ENCODE peak calls at places on chromosomes 16 and 17, in six cellular contexts. R is IMR-90; E is NCI-H2081; J is activated T-cell treated with anti-CD3 and anti-CD28 coated beads, Interleukin-2, amount 50 U/mL, for 24 hours; M is midbrain; H is neural progenitor cell. Y is an unnamed sample.

GRCh38 chr16:15418206-15418605 is 16.2 kb upstream of the BMERB1 start:
- DNase-seq in J (no peak), M (no peak), R (no peak), H (no peak), E (no peak), Y (no peak)

GRCh38 chr17:17131876-17132275 is 74.3 kb downstream of the PLD6 start:
- DNase-seq in M (no peak), E (no peak), H (no peak), R (no peak), J (no peak), Y (no peak)

GRCh38 chr17:45034599-45034998 is 16.8 kb downstream of the DCAKD start:
- DNase-seq in H (no peak), R (no peak), J (no peak), E (no peak), M (no peak), Y (no peak)

GRCh38 chr17:81139965-81140364 is 25.3 kb upstream of the PVALEF start:
- DNase-seq in R (no peak), J (no peak), E (no peak), M (no peak), H (no peak), Y (no peak)

GRCh38 chr17:49440581-49440980 is 25.9 kb upstream of the PHB1 start:
- DNase-seq in E (no peak), J (no peak), M (no peak), R (no peak), H (no peak), Y (no peak)

GRCh38 chr16:89922477-89922883 is 662 bp upstream of the TUBB3 start:
- DNase-seq in H (peak; percentile 75), M (no peak), R (peak; percentile 91), E (peak; percentile 35), J (no peak), Y (no peak)

GRCh38 chr16:75695708-75696107 is 5.6 kb downstream of the DUXB start:
- DNase-seq in J (no peak), H (peak; percentile 23), R (no peak), M (no peak), E (no peak), Y (no peak)

GRCh38 chr16:72947379-72948237 is 100.3 kb downstream of the ZFHX3 start:
- DNase-seq in R (no peak), H (peak; percentile 82), E (no peak), M (no peak), J (no peak), Y (no peak)

GRCh38 chr16:82773018-82773417 is 146.2 kb downstream of the CDH13 start:
- DNase-seq in M (no peak), E (no peak), H (no peak), R (peak; percentile 7), J (no peak), Y (no peak)

GRCh38 chr17:32482568-32483320 is 4.0 kb upstream of the CDK5R1 start:
- DNase-seq in J (no peak), R (peak; percentile 33), E (no peak), H (no peak), M (no peak), Y (no peak)

GRCh38 chr16:10205688-10206087 is 23.5 kb upstream of the GRIN2A start:
- DNase-seq in H (no peak), M (no peak), E (no peak), R (no peak), J (no peak), Y (no peak)